ENCODE peak calls at places on chromosome 15, in ten cellular contexts. A, H, F, I, V, B, T, P, U and N are unnamed samples.
A peak's percentile ranks its signal among the peaks of the same experiment; 100 is the strongest.

GRCh38 chr15:90563460-90563859 is 33.7 kb downstream of the CRTC3 start:
- DNase-seq in F (no peak), P (no peak), I (no peak), V (no peak), A (no peak), H (no peak), B (no peak), T (no peak), U (no peak), N (no peak)

GRCh38 chr15:98452238-98452637 is 196.1 kb upstream of the IGF1R start:
- DNase-seq in B (no peak), A (no peak), I (no peak), P (no peak), T (no peak), H (no peak), V (no peak), U (no peak), F (no peak), N (no peak)

GRCh38 chr15:82852906-82853635 is 43.6 kb downstream of the WHAMM start:
- DNase-seq in T (no peak), I (no peak), B (no peak), U (no peak), A (no peak), F (no peak), P (no peak), V (no peak), H (no peak), N (no peak)

GRCh38 chr15:38069001-38069400 is 134.6 kb downstream of the TMCO5A start:
- DNase-seq in V (no peak), U (no peak), B (peak; percentile 56), I (peak; percentile 69), F (peak; percentile 68), A (no peak), T (no peak), P (no peak), H (no peak), N (peak; percentile 33)

GRCh38 chr15:95326689-95327525 is 1003.6 kb upstream of the NR2F2 start:
- DNase-seq in P (no peak), H (peak; percentile 17), U (peak; percentile 52), V (no peak), B (no peak), F (no peak), T (peak; percentile 72), I (peak; percentile 24), A (peak; percentile 87), N (peak; percentile 64)

GRCh38 chr15:58442122-58442521 is 10.3 kb downstream of the LIPC start:
- DNase-seq in P (no peak), F (no peak), I (no peak), V (no peak), T (no peak), B (no peak), U (no peak), A (no peak), H (no peak), N (no peak)

GRCh38 chr15:98727115-98728040 is 79.0 kb downstream of the IGF1R start:
- DNase-seq in F (peak; percentile 94), T (peak; percentile 72), A (peak; percentile 84), U (no peak), V (no peak), I (peak; percentile 98), H (peak; percentile 98), P (peak; percentile 81), B (no peak), N (peak; percentile 75)

GRCh38 chr15:89656116-89656815 is 999 bp upstream of the KIF7 start:
- DNase-seq in A (no peak), I (no peak), B (no peak), V (no peak), U (no peak), P (no peak), F (peak; percentile 32), H (no peak), T (no peak), N (no peak)

GRCh38 chr15:40932625-40933519 is 3.7 kb downstream of the DLL4 start:
- DNase-seq in H (no peak), I (no peak), V (no peak), P (peak; percentile 78), T (no peak), A (no peak), U (peak; percentile 17), F (no peak), B (no peak), N (no peak)

GRCh38 chr15:70025413-70026296 is 72.1 kb downstream of the TLE3 start:
- DNase-seq in B (no peak), A (no peak), U (no peak), V (no peak), P (no peak), T (no peak), I (no peak), H (no peak), F (peak; percentile 11), N (no peak)